ENCODE peak calls at places on chromosomes 3 and 15, in five cellular contexts. O is A549, H is Panc1, Q is lung, W is IMR-90. L is an unnamed sample.

GRCh38 chr15:90054618-90055097 is 47.6 kb downstream of the IDH2 start:
- DNase-seq in W (no peak), O (no peak), H (no peak), Q (no peak), L (no peak)

GRCh38 chr3:155323063-155323666 is 29.7 kb upstream of the STRIT1 start:
- DNase-seq in O (peak), Q (peak), W (peak), H (peak), L (no peak)

GRCh38 chr3:50299929-50300680 is 900 bp upstream of the HYAL3 start:
- DNase-seq in W (peak), Q (no peak), H (no peak), O (no peak), L (no peak)

GRCh38 chr15:44656913-44657312 is 6.5 kb downstream of the SPG11 start:
- DNase-seq in W (no peak), H (no peak), O (no peak), Q (no peak), L (no peak)

GRCh38 chr15:77009646-77010311 is 14.9 kb downstream of the PSTPIP1 start:
- DNase-seq in W (peak), O (no peak), H (no peak), Q (no peak), L (no peak)

GRCh38 chr3:72924055-72924454 is 36.2 kb downstream of the GXYLT2 start:
- DNase-seq in W (no peak), Q (no peak), O (peak), H (no peak), L (no peak)

GRCh38 chr3:138371070-138371950 is 22.9 kb downstream of the MRAS start:
- DNase-seq in O (no peak), W (no peak), Q (no peak), H (no peak), L (no peak)

GRCh38 chr3:138395865-138396751 is 38.3 kb upstream of the ESYT3 start:
- DNase-seq in Q (no peak), W (no peak), H (no peak), O (no peak), L (no peak)

GRCh38 chr3:141441381-141442365 is 45.2 kb upstream of the RASA2 start:
- DNase-seq in Q (peak), O (peak), W (peak), H (peak), L (no peak)

GRCh38 chr3:123397050-123397590 is 51.8 kb downstream of the ADCY5 start:
- DNase-seq in W (no peak), O (no peak), Q (no peak), H (no peak), L (no peak)

GRCh38 chr3:190534386-190534785 is 20.5 kb downstream of the IL1RAP start:
- DNase-seq in W (no peak), Q (no peak), H (no peak), O (no peak), L (no peak)

GRCh38 chr15:66775127-66776105 is 73.4 kb downstream of the SMAD6 start:
- DNase-seq in O (no peak), Q (no peak), H (no peak), W (no peak), L (no peak)

GRCh38 chr3:63333815-63334214 is 55.7 kb downstream of the SYNPR start:
- DNase-seq in O (peak), W (peak), H (no peak), Q (no peak), L (no peak)

GRCh38 chr3:172569128-172570008 is 46.1 kb upstream of the TNFSF10 start:
- DNase-seq in Q (no peak), W (no peak), O (no peak), H (no peak), L (no peak)

GRCh38 chr3:197476126-197476525 is 79.6 kb downstream of the BDH1 start:
- DNase-seq in W (no peak), O (no peak), Q (no peak), H (no peak), L (no peak)

GRCh38 chr3:49805884-49806701 is 3.0 kb downstream of the INKA1 start:
- DNase-seq in H (no peak), O (no peak), Q (no peak), W (no peak), L (no peak)

GRCh38 chr15:68421798-68422402 is 10.1 kb downstream of the ITGA11 start:
- DNase-seq in H (no peak), O (no peak), Q (no peak), W (peak), L (peak)

GRCh38 chr3:107545680-107546120 is 22.9 kb downstream of the BBX start:
- DNase-seq in W (peak), H (no peak), O (no peak), Q (no peak), L (no peak)

GRCh38 chr3:82610236-82610635 is 848.8 kb upstream of the GBE1 start:
- DNase-seq in O (no peak), W (no peak), H (no peak), Q (no peak), L (no peak)

GRCh38 chr15:31758126-31758525 is 272.2 kb upstream of the CHRNA7 start:
- DNase-seq in O (peak), Q (peak), H (no peak), W (peak), L (no peak)

GRCh38 chr3:178063475-178063874 is 472.8 kb upstream of the KCNMB2 start:
- DNase-seq in O (no peak), H (no peak), W (peak), Q (no peak), L (no peak)

GRCh38 chr3:99949956-99950670 is 132.5 kb downstream of the CMSS1 start:
- DNase-seq in W (no peak), O (no peak), H (no peak), Q (no peak), L (no peak)

GRCh38 chr15:42282344-42282743 is 9.1 kb upstream of the TMEM87A start:
- DNase-seq in W (no peak), H (no peak), Q (no peak), O (no peak), L (no peak)

GRCh38 chr15:83046558-83047127 is 20.4 kb downstream of the BTBD1 start:
- DNase-seq in Q (no peak), O (no peak), H (no peak), W (peak), L (no peak)

GRCh38 chr3:4979401-4980228 is at the start of gene BHLHE40:
- DNase-seq in Q (no peak), H (no peak), O (no peak), W (no peak), L (no peak)

GRCh38 chr3:129504471-129505100 is 23.9 kb upstream of the RHO start:
- DNase-seq in W (no peak), H (no peak), O (no peak), Q (no peak), L (no peak)

GRCh38 chr3:17232442-17232841 is 347.7 kb downstream of the PLCL2 start:
- DNase-seq in O (no peak), W (no peak), H (no peak), Q (no peak), L (no peak)

GRCh38 chr3:49916686-49917085 is 12.9 kb downstream of the MON1A start:
- DNase-seq in H (no peak), W (peak), Q (no peak), O (no peak), L (no peak)

GRCh38 chr3:133600682-133601081 is 27.2 kb downstream of the CDV3 start:
- DNase-seq in Q (no peak), W (no peak), H (no peak), O (no peak), L (no peak)

GRCh38 chr3:28745436-28745835 is 396.8 kb upstream of the AZI2 start:
- DNase-seq in O (no peak), W (no peak), Q (no peak), H (no peak), L (no peak)

GRCh38 chr3:151305081-151305777 is 11.4 kb downstream of the GPR87 start:
- DNase-seq in O (peak), H (no peak), Q (peak), W (peak), L (peak)

GRCh38 chr3:169241575-169241927 is 422.0 kb downstream of the MECOM start:
- DNase-seq in W (peak), Q (no peak), O (no peak), H (no peak), L (no peak)

GRCh38 chr15:80747317-80748053 is 31.7 kb upstream of the CEMIP start:
- DNase-seq in Q (no peak), H (no peak), W (no peak), O (no peak), L (no peak)

GRCh38 chr3:50238549-50239026 is 2.6 kb downstream of the GNAI2 start:
- DNase-seq in H (no peak), Q (peak), O (peak), W (no peak), L (no peak)

GRCh38 chr3:172606021-172606420 is 82.8 kb upstream of the TNFSF10 start:
- DNase-seq in W (peak), Q (no peak), O (no peak), H (no peak), L (no peak)

GRCh38 chr15:79661411-79661810 is 229.3 kb downstream of the MINAR1 start:
- DNase-seq in H (no peak), O (no peak), W (no peak), Q (no peak), L (no peak)

GRCh38 chr3:121834079-121834730 is 655 bp downstream of the IQCB1 start:
- DNase-seq in W (peak), H (no peak), Q (no peak), O (no peak), L (no peak)

GRCh38 chr3:32758375-32758753 is 59.4 kb upstream of the TRIM71 start:
- DNase-seq in O (no peak), Q (no peak), W (peak), H (no peak), L (no peak)

GRCh38 chr3:37906734-37907282 is 45.1 kb downstream of the CTDSPL start:
- DNase-seq in Q (no peak), H (no peak), O (no peak), W (no peak), L (no peak)

GRCh38 chr3:26827169-26827568 is 204.6 kb downstream of the LRRC3B start:
- DNase-seq in W (no peak), O (no peak), Q (no peak), H (no peak), L (no peak)

DNA sequence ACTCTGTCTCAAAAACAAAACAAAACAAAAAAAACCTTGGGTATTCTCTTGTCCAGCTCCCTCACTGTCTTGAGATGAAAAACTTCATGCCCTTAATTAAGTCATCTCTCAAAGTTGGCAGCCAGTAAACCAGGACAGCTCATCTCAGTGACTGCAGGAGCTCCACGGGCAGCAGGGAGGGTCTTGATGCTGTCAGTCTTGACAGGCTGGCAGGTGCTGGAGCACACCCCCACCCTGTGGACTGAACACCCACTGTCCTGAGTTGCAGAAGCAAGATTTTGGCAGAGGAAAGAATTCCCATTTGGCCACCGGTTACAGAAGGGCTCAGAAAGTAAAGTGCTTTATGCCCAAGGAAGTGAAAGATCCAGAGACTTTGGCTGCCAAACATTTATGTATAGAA is 8.0 kb downstream of the DNAJA4 start:
- DNase-seq in O (no peak), H (no peak), W (no peak), Q (no peak), L (no peak)
- TF ChIP-seq CTCF in O (no peak), H (no peak), W (no peak), Q (no peak), L (no peak)

GRCh38 chr3:192128060-192128459 is 599.3 kb downstream of the FGF12 start:
- DNase-seq in Q (no peak), H (no peak), O (no peak), W (no peak), L (no peak)
- TF ChIP-seq CTCF in Q (no peak), H (no peak), O (no peak), W (no peak), L (no peak)

GRCh38 chr15:59887211-59887610 is 116.9 kb upstream of the FOXB1 start:
- DNase-seq in H (no peak), O (no peak), W (no peak), Q (no peak), L (no peak)

GRCh38 chr15:59886476-59886875 is 117.6 kb upstream of the FOXB1 start:
- DNase-seq in Q (no peak), H (no peak), O (no peak), W (no peak), L (no peak)

DNA sequence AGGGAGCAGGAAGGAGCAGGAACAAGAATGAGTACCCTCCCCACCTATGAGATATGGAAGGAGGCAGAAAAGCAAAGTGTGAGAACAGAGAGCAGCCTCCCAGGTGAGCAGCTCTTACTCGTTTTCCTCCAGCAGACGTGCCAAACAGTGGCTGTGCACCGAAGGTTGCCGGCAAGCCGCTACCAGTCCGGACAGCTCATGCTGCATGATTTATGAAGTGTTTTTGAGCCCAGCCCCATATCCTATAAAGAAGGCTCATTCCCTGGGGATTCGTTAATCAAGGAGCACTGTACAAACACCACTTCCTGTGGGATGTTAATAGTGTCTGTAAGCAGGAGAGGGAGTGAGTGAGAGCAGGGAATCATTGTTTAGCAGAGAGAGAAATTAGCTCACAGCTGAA is 118.3 kb upstream of the FOXB1 start:
- DNase-seq in H (no peak), Q (no peak), W (no peak), O (no peak), L (no peak)
- TF ChIP-seq CTCF in H (no peak), Q (no peak), W (no peak), O (no peak), L (no peak)

GRCh38 chr15:51265037-51265555 is 73.3 kb downstream of the CYP19A1 start:
- DNase-seq in H (no peak), O (no peak), Q (no peak), W (no peak), L (no peak)

GRCh38 chr15:51269496-51269895 is 68.9 kb downstream of the CYP19A1 start:
- DNase-seq in Q (no peak), H (no peak), O (no peak), W (no peak), L (no peak)

GRCh38 chr15:51267047-51267713 is 71.2 kb downstream of the CYP19A1 start:
- DNase-seq in H (no peak), W (no peak), Q (no peak), O (no peak), L (no peak)

GRCh38 chr15:51266548-51266947 is 71.8 kb downstream of the CYP19A1 start:
- DNase-seq in O (no peak), W (no peak), Q (no peak), H (no peak), L (no peak)

DNA sequence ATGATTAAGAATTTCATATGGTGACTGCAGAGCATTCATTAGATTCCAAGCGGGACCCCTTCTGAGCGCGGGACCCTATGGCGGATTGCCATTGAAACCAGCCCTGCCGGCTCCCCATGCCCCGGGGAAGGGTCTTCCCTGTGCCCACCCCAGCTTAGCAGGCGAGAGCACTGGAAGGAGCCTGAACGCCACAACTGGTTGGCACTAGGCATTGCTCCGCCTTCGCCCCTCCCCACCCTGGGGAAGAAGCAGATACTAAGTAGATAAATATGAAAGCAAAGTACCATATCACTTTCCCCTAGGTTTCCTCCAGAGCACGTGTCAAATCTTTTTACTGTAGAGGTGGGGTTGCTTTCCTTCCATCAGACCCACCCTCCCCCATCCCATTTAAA is 70.7 kb downstream of the CYP19A1 start:
- DNase-seq in O (no peak), Q (no peak), H (no peak), W (no peak), L (no peak)
- TF ChIP-seq CTCF in O (no peak), Q (no peak), H (no peak), W (no peak), L (no peak)

GRCh38 chr3:52231502-52232278 is 6.2 kb upstream of the TLR9 start:
- DNase-seq in H (no peak), W (peak), O (peak), Q (peak), L (peak)
- TF ChIP-seq CTCF in H (peak), W (peak), O (peak), Q (peak), L (peak)

GRCh38 chr15:24832282-24832681 is 122.5 kb upstream of the SNRPN start:
- DNase-seq in H (no peak), Q (no peak), O (no peak), W (no peak), L (no peak)

GRCh38 chr15:24835301-24835700 is 119.5 kb upstream of the SNRPN start:
- DNase-seq in H (no peak), W (no peak), Q (no peak), O (no peak), L (no peak)
- TF ChIP-seq CTCF in H (no peak), W (no peak), Q (no peak), O (no peak), L (no peak)

DNA sequence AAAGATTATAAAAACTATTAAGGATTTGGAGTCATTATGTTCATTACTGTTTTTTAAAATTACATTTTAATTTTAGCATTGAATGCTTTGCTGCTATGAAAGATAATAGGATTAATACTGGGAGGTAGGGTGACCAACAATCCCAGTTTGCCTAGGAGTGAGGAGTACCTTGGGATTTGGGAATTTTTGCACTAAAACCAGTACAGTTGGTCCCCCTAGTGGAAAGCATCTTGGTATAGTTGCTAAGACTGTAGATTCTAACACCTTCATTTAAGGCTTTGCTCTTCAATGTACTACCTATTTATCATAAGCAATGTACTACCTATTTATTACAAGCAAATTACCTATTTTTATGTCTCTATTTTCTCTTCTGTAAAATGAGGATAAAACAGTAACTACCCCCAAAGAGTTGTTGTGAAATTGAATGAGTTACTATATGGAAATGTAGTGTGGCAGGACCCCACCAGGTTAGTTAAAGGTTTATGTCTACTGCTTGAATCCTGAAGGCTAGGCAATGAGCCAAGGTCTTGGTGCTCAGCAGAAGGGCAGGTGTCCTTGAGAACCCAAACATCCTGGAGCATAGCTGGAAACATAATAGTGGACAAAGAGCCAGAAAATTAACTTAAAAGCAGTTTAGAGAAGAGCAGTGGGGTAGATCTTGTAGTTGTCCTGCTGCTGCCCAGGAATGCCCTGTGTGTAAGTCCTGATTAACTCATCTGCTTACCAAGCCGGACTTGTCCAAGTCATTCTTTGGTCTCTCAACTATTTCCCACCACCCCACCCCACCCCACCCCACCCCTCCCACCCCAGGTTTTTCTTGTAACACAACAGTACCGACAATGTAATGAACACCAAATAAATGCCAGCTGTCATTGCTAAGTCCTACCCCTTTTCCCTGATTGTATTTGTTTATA is 49.2 kb upstream of the NMD3 start:
- DNase-seq in O (peak), Q (no peak), H (no peak), W (no peak), L (no peak)
- TF ChIP-seq CTCF in O (no peak), Q (no peak), H (peak), W (no peak), L (peak)

L was measured in osteocyte.